ENCODE peak calls at places on chromosomes 13 and 19, in four cellular contexts. E is breast epithelium, K is thoracic aorta, R is fibroblast of the aortic adventitia. Y is an unnamed sample.

GRCh38 chr13:109919715-109920375 is 133.5 kb upstream of the IRS2 start:
- DNase-seq in E (no peak), K (no peak), R (peak; percentile 33), Y (no peak)

GRCh38 chr19:18499055-18499775 is 22.7 kb downstream of the ELL start:
- DNase-seq in K (no peak), E (no peak), R (no peak), Y (peak; percentile 59)

GRCh38 chr19:19743176-19743575 is 10.3 kb upstream of the ZNF14 start:
- DNase-seq in K (no peak), R (no peak), E (no peak), Y (no peak)

GRCh38 chr13:39302855-39303254 is 264.6 kb downstream of the NHLRC3 start:
- DNase-seq in K (no peak), E (no peak), R (no peak), Y (no peak)

GRCh38 chr13:21529102-21529893 is 70.2 kb upstream of the ZDHHC20 start:
- DNase-seq in E (no peak), R (no peak), K (no peak), Y (no peak)

GRCh38 chr19:20787766-20788165 is 11.7 kb downstream of the ZNF66 start:
- DNase-seq in R (no peak), E (no peak), K (no peak), Y (no peak)

GRCh38 chr19:16327911-16328823 is 3.5 kb downstream of the KLF2 start:
- DNase-seq in R (peak; percentile 93), K (peak; percentile 68), E (peak; percentile 62), Y (peak; percentile 98)

GRCh38 chr13:22298530-22298929 is 627.7 kb downstream of the FGF9 start:
- DNase-seq in R (no peak), E (no peak), K (no peak), Y (no peak)

GRCh38 chr19:5103061-5103701 is 134.3 kb downstream of the KDM4B start:
- DNase-seq in K (no peak), R (peak; percentile 79), E (no peak), Y (no peak)

GRCh38 chr13:110719036-110719710 is 5.7 kb downstream of the ING1 start:
- DNase-seq in E (no peak), R (no peak), K (no peak), Y (no peak)

GRCh38 chr19:14473915-14474578 is 1.1 kb downstream of the PTGER1 start:
- DNase-seq in R (no peak), K (no peak), E (no peak), Y (no peak)

GRCh38 chr13:64928704-64929499 is 2301.2 kb downstream of the PCDH9 start:
- DNase-seq in E (no peak), R (peak; percentile 77), K (no peak), Y (peak; percentile 4)

GRCh38 chr13:105518086-105518485 is 1017.4 kb downstream of the EFNB2 start:
- DNase-seq in K (no peak), E (no peak), R (no peak), Y (no peak)

GRCh38 chr13:98279473-98280175 is 102.6 kb upstream of the RNF113B start:
- DNase-seq in E (no peak), K (no peak), R (no peak), Y (no peak)

GRCh38 chr13:47661076-47661475 is 340.0 kb downstream of the SUCLA2 start:
- DNase-seq in R (peak; percentile 69), E (no peak), K (no peak), Y (peak; percentile 58)

GRCh38 chr13:67147257-67148218 is 82.6 kb downstream of the PCDH9 start:
- DNase-seq in K (no peak), E (no peak), R (peak; percentile 74), Y (peak; percentile 20)

GRCh38 chr13:85666356-85666755 is 132.9 kb downstream of the SLITRK6 start:
- DNase-seq in K (no peak), E (no peak), R (no peak), Y (no peak)

GRCh38 chr13:60944863-60945262 is 470.8 kb downstream of the PCDH20 start:
- DNase-seq in K (no peak), E (no peak), R (no peak), Y (no peak)

GRCh38 chr19:19162495-19162894 is 7.6 kb downstream of the MEF2B start:
- DNase-seq in K (no peak), R (no peak), E (no peak), Y (no peak)

GRCh38 chr13:113802090-113802531 is 43.1 kb downstream of the TMEM255B start:
- DNase-seq in R (peak; percentile 64), E (no peak), K (no peak), Y (peak; percentile 74)

GRCh38 chr13:30806784-30807183 is 71.4 kb downstream of the ALOX5AP start:
- DNase-seq in E (no peak), K (no peak), R (peak; percentile 87), Y (peak; percentile 60)

GRCh38 chr13:108527849-108528248 is 101.6 kb upstream of the MYO16 start:
- DNase-seq in R (no peak), E (no peak), K (no peak), Y (no peak)

GRCh38 chr13:94369862-94370491 is 109.5 kb downstream of the DCT start:
- DNase-seq in K (no peak), R (peak; percentile 52), E (no peak), Y (peak; percentile 18)

GRCh38 chr13:43587376-43587775 is 199.4 kb downstream of the ENOX1 start:
- DNase-seq in K (no peak), R (no peak), E (no peak), Y (no peak)

GRCh38 chr13:113856716-113857065 is 7.2 kb downstream of the GAS6 start:
- DNase-seq in K (no peak), E (peak; percentile 18), R (peak; percentile 43), Y (peak; percentile 71)

GRCh38 chr19:49469828-49470614 is 4.0 kb upstream of the FLT3LG start:
- DNase-seq in R (no peak), K (no peak), E (no peak), Y (peak; percentile 49)

GRCh38 chr13:48801255-48801654 is 147.5 kb downstream of the CYSLTR2 start:
- DNase-seq in R (peak; percentile 45), E (no peak), K (no peak), Y (peak; percentile 85)

GRCh38 chr19:55528030-55528801 is 8.7 kb downstream of the SBK2 start:
- DNase-seq in R (no peak), K (no peak), E (no peak), Y (peak; percentile 16)

GRCh38 chr19:35782589-35782988 is 7.2 kb downstream of the ARHGAP33 start:
- DNase-seq in K (no peak), R (no peak), E (no peak), Y (no peak)

GRCh38 chr19:53131085-53131484 is 1.6 kb downstream of the ZNF415 start:
- DNase-seq in E (no peak), R (no peak), K (no peak), Y (no peak)

GRCh38 chr19:53132231-53132991 is at the start of gene ZNF415:
- DNase-seq in E (peak; percentile 75), K (peak; percentile 25), R (peak; percentile 47), Y (peak; percentile 81)

GRCh38 chr19:53130506-53130905 is 2.2 kb downstream of the ZNF415 start:
- DNase-seq in R (no peak), K (no peak), E (no peak), Y (no peak)

GRCh38 chr19:53136432-53136831 is 3.7 kb upstream of the ZNF415 start:
- DNase-seq in R (no peak), E (no peak), K (no peak), Y (no peak)

DNA sequence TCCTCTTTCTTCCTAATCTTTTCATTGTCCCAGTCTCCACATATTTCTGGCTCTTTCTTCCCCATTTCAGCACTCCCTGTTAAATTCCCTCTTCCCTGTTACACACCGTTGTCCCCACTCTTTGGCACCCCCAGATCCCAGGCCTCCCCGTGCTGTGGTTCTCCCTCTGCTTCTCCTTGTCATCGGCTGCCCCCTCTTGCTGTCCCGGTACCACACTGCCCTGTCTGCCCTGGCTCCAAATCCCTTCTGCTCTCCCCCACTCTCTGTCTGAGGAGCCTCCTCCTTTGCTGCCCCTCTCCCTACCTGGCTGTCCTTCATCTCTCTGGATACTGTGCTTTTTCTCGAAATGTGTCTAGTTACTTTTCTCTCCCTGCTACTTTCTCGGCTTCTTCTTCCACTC is 978 bp downstream of the ZNF415 start:
- DNase-seq in R (no peak), E (no peak), K (no peak), Y (no peak)
- H3K4me3 ChIP-seq in R (no peak overlapping the region), E (peak overlapping the region; percentile 46), K (peak overlapping the region; percentile 76), Y (peak overlapping the region; percentile 71)

DNA sequence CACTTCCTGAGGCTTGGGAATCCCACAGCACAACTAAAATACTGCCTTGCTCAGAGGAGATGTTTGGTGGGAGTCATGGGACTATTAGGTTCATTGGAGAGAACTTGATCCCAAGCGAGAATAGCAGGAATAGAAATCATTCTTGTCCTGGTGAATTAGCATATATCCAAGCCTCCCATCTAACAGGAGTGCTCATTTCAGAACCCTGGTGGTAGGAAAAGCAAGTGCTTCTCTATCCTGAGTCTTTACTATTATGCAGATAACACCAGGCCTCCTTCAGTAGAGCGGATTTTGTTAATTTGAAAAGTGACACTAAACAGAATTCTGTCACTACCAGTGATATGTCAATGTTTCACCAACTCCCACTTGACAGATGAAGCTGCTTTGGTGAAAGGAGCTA is 199.5 kb downstream of the ATP8A2 start:
- DNase-seq in K (no peak), R (no peak), E (no peak), Y (no peak)
- TF ChIP-seq CTCF in K (no peak), R (no peak), E (no peak), Y (no peak)

GRCh38 chr19:13006431-13007281 is 11.4 kb downstream of the NFIX start:
- DNase-seq in R (no peak), K (no peak), E (no peak), Y (no peak)
- H3K4me3 ChIP-seq in R (no peak overlapping the region), K (peak overlapping the region; percentile 62), E (no peak overlapping the region), Y (no peak overlapping the region)

GRCh38 chr19:58515259-58515658 is 3.5 kb upstream of the SLC27A5 start:
- DNase-seq in K (no peak), R (no peak), E (no peak), Y (no peak)

GRCh38 chr19:58513213-58513693 is 1.5 kb upstream of the SLC27A5 start:
- DNase-seq in R (no peak), E (no peak), K (no peak), Y (no peak)

GRCh38 chr19:58516246-58516836 is 3.3 kb downstream of the ZBTB45 start:
- DNase-seq in K (no peak), R (no peak), E (no peak), Y (no peak)

GRCh38 chr19:58513694-58514563 is 2.1 kb upstream of the SLC27A5 start:
- DNase-seq in K (no peak), R (peak; percentile 83), E (peak; percentile 75), Y (peak; percentile 83)

GRCh38 chr19:58514564-58515020 is 2.8 kb upstream of the SLC27A5 start:
- DNase-seq in E (no peak), R (no peak), K (no peak), Y (no peak)
- TF ChIP-seq CTCF in E (no peak), R (no peak), K (no peak), Y (no peak)